ENCODE peak calls at places on chromosomes 11 and 22, in eight cellular contexts. J is CD4-positive, alpha-beta memory T cell; W is Panc1; Y is cardiac fibroblast; P is esophagus muscularis mucosa; U is CD8-positive, alpha-beta T cell; O is lower leg skin; M is lower lobe of right lung. R is an unnamed sample.

GRCh38 chr22:27836181-27836580 is 34.6 kb upstream of the MN1 start:
- DNase-seq in M (no peak), J (no peak), W (no peak), P (no peak), O (no peak), Y (no peak), U (no peak), R (no peak)

GRCh38 chr22:46336119-46337078 is 885 bp downstream of the TRMU start:
- DNase-seq in Y (peak), W (no peak), P (no peak), U (no peak), J (no peak), O (no peak), M (peak), R (no peak)

GRCh38 chr22:30290679-30291333 is 1.5 kb upstream of the CASTOR1 start:
- DNase-seq in O (peak), U (no peak), P (peak), M (peak), Y (peak), J (no peak), W (no peak), R (peak)

GRCh38 chr11:61814958-61815789 is 1.6 kb downstream of the FADS1 start:
- DNase-seq in W (peak), U (no peak), P (peak), J (no peak), Y (peak), O (peak), M (peak), R (peak)

GRCh38 chr11:61654397-61654829 is 25.8 kb upstream of the DAGLA start:
- DNase-seq in M (peak), O (peak), W (no peak), Y (no peak), P (no peak), U (no peak), J (no peak), R (no peak)

GRCh38 chr11:134554106-134554505 is 142.1 kb upstream of the B3GAT1 start:
- DNase-seq in M (no peak), J (no peak), O (no peak), P (no peak), U (no peak), Y (no peak), W (no peak), R (no peak)

GRCh38 chr11:110952150-110952549 is 239.9 kb upstream of the ARHGAP20 start:
- DNase-seq in P (no peak), W (no peak), U (no peak), Y (no peak), O (no peak), J (no peak), M (no peak), R (no peak)

GRCh38 chr11:112176077-112176476 is 765 bp downstream of the BCO2 start:
- DNase-seq in Y (no peak), O (no peak), U (no peak), J (no peak), M (no peak), W (no peak), P (no peak), R (no peak)

GRCh38 chr11:19232910-19233503 is 7.7 kb downstream of the E2F8 start:
- DNase-seq in Y (peak), O (no peak), J (no peak), M (no peak), U (no peak), W (peak), P (peak), R (no peak)

GRCh38 chr22:48746789-48747425 is 1080.8 kb downstream of the BRD1 start:
- DNase-seq in O (peak), M (no peak), U (no peak), W (no peak), J (no peak), Y (no peak), P (peak), R (no peak)

GRCh38 chr11:116927163-116927772 is 89.8 kb upstream of the APOA1 start:
- DNase-seq in M (no peak), W (no peak), Y (no peak), U (peak), O (no peak), J (peak), P (no peak), R (no peak)

GRCh38 chr11:17559341-17560087 is 12.5 kb downstream of the OTOG start:
- DNase-seq in O (no peak), P (no peak), Y (no peak), M (no peak), J (no peak), W (no peak), U (no peak), R (no peak)

GRCh38 chr22:39500101-39500500 is 2.0 kb upstream of the MIEF1 start:
- DNase-seq in O (no peak), P (no peak), U (no peak), J (no peak), M (peak), W (no peak), Y (no peak), R (no peak)

GRCh38 chr22:19723990-19724827 is 870 bp downstream of the GP1BB start:
- DNase-seq in U (no peak), O (no peak), W (no peak), M (no peak), Y (no peak), J (no peak), P (no peak), R (no peak)

GRCh38 chr22:19722915-19723164 is 499 bp upstream of the GP1BB start:
- DNase-seq in W (no peak), M (no peak), Y (no peak), O (no peak), U (no peak), J (no peak), P (no peak), R (no peak)

GRCh38 chr22:19724927-19725661 is 1.8 kb downstream of the GP1BB start:
- DNase-seq in U (no peak), P (no peak), M (no peak), Y (no peak), J (no peak), W (no peak), O (no peak), R (no peak)

GRCh38 chr22:19722175-19722914 is 994 bp upstream of the GP1BB start:
- DNase-seq in M (no peak), W (no peak), U (no peak), J (no peak), Y (no peak), O (no peak), P (no peak), R (no peak)

GRCh38 chr22:19723165-19723989 is at the start of gene GP1BB:
- DNase-seq in J (peak), O (no peak), P (no peak), Y (no peak), M (peak), U (no peak), W (no peak), R (no peak)
- H3K4me3 ChIP-seq in J (peak), O (no peak), P (peak), Y (no peak), M (peak), U (no peak), W (peak), R (no peak)

GRCh38 chr22:37690901-37691504 is 4.9 kb downstream of the NOL12 start:
- DNase-seq in W (no peak), P (no peak), M (no peak), U (no peak), Y (no peak), J (no peak), O (peak), R (no peak)

GRCh38 chr22:37690407-37690806 is 4.3 kb downstream of the NOL12 start:
- DNase-seq in U (no peak), O (no peak), J (no peak), M (no peak), W (no peak), P (no peak), Y (no peak), R (no peak)

GRCh38 chr22:37697540-37697835 is 640 bp downstream of the TRIOBP start:
- DNase-seq in P (no peak), M (no peak), U (no peak), Y (no peak), O (no peak), J (no peak), W (no peak), R (no peak)

GRCh38 chr22:37696657-37697539 is at the start of gene TRIOBP:
- DNase-seq in U (peak), O (peak), Y (peak), M (peak), W (no peak), J (peak), P (peak), R (peak)

GRCh38 chr22:37692627-37693285 is 4.1 kb upstream of the TRIOBP start:
- DNase-seq in P (no peak), U (no peak), M (no peak), J (no peak), O (no peak), Y (no peak), W (no peak), R (no peak)
- H3K4me3 ChIP-seq in P (no peak), U (no peak), M (no peak), J (no peak), O (no peak), Y (no peak), W (no peak), R (no peak)

DNA sequence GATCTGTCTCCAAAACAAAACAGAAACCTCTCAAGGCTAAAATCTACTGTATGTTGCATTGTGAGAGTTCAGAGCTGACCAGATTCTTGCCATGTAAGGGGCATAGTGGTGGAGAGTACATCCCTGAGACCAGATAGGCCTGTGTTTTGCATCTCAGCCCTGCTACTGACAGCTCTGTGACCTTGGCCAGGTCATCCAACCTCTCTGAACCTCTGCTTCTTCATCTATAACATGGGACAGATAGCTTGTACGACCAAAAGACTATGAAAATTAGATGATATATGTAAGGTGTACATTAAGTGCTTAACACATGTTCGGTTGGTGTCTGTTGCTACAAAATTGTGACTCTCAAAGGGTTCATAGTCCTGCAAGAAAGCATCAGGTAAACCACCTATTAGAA is 22.9 kb downstream of the ZNRF3 start:
- DNase-seq in M (no peak), O (no peak), W (no peak), Y (no peak), U (no peak), P (no peak), J (no peak), R (no peak)
- H3K4me3 ChIP-seq in M (no peak), O (no peak), W (no peak), Y (no peak), U (no peak), P (no peak), J (no peak), R (no peak)

DNA sequence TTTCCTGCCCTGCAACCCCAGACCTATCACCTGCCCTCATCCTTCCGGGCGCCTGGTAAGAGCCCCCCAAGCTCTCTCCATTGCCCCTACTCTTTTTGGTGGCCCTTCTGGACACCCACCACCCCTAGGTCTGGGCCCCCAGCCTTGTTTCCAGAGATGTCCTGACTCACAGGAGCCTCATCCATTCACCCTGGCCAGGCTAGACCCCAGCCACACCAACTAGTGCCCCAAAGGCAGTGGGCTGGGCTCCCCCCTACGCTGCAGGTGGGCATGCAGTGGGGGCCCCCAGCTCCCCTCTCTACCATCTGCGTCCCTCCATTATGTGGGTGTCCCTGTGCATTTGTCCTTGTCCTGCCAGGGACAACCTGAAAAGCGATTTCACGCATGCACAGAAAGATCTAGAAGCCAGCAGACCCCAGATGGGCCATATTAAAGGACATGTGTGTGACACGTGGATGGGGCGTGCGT is 1.4 kb downstream of the MRGPRF start:
- DNase-seq in Y (no peak), M (peak), P (no peak), O (no peak), W (no peak), J (no peak), U (no peak), R (no peak)
- H3K4me3 ChIP-seq in Y (no peak), M (peak), P (peak), O (no peak), W (no peak), J (no peak), U (no peak), R (peak)

GRCh38 chr11:70660889-70661197 is 262.5 kb downstream of the CTTN start:
- DNase-seq in O (no peak), W (no peak), M (no peak), P (no peak), U (no peak), Y (no peak), J (no peak), R (no peak)
- H3K4me3 ChIP-seq in O (no peak), W (no peak), M (no peak), P (no peak), U (no peak), Y (no peak), J (no peak), R (no peak)

GRCh38 chr11:27470166-27470565 is 2.4 kb downstream of the LGR4 start:
- DNase-seq in Y (no peak), U (no peak), O (no peak), W (no peak), P (no peak), M (no peak), J (no peak), R (no peak)
- H3K4me3 ChIP-seq in Y (peak), U (no peak), O (no peak), W (peak), P (peak), M (no peak), J (no peak), R (peak)

R was measured in thoracic aorta.